ENCODE peak calls at places on chromosomes 7 and 10, in nine cellular contexts. One of them, this sample, is unnamed.

GRCh38 chr7:25031007-25031406 is 51.0 kb upstream of the OSBPL3 start:
- DNase-seq in Kasumi-1: no peak
- DNase-seq in left ventricle myocardium superior: no peak
- DNase-seq in psoas muscle: no peak
- DNase-seq in retinal pigment epithelial cell: no peak
- DNase-seq in lung: no peak
- DNase-seq in CD8-positive, alpha-beta memory T cell: no peak
- DNase-seq in cardiac septum: no peak
- DNase-seq in SW480: peak
- DNase-seq in this sample: no peak

GRCh38 chr7:142685877-142686508 is 63.3 kb upstream of the PRSS1 start:
- DNase-seq in Kasumi-1: no peak
- DNase-seq in psoas muscle: no peak
- DNase-seq in cardiac septum: no peak
- DNase-seq in CD8-positive, alpha-beta memory T cell: no peak
- DNase-seq in left ventricle myocardium superior: no peak
- DNase-seq in SW480: no peak
- DNase-seq in lung: no peak
- DNase-seq in retinal pigment epithelial cell: no peak
- DNase-seq in this sample: no peak

GRCh38 chr7:111089822-111090426 is 1.0 kb upstream of the LRRN3 start:
- DNase-seq in retinal pigment epithelial cell: no peak
- DNase-seq in Kasumi-1: peak
- DNase-seq in left ventricle myocardium superior: no peak
- DNase-seq in psoas muscle: no peak
- DNase-seq in CD8-positive, alpha-beta memory T cell: no peak
- DNase-seq in SW480: peak
- DNase-seq in cardiac septum: no peak
- DNase-seq in lung: no peak
- DNase-seq in this sample: peak

GRCh38 chr10:84160663-84161362 is 12.8 kb upstream of the GPR15LG start:
- DNase-seq in CD8-positive, alpha-beta memory T cell: no peak
- DNase-seq in psoas muscle: no peak
- DNase-seq in cardiac septum: no peak
- DNase-seq in retinal pigment epithelial cell: no peak
- DNase-seq in Kasumi-1: no peak
- DNase-seq in SW480: no peak
- DNase-seq in lung: no peak
- DNase-seq in left ventricle myocardium superior: no peak
- DNase-seq in this sample: no peak

GRCh38 chr10:69407621-69408301 is 9.0 kb downstream of the TACR2 start:
- DNase-seq in lung: no peak
- DNase-seq in SW480: no peak
- DNase-seq in left ventricle myocardium superior: no peak
- DNase-seq in Kasumi-1: peak
- DNase-seq in retinal pigment epithelial cell: no peak
- DNase-seq in psoas muscle: no peak
- DNase-seq in CD8-positive, alpha-beta memory T cell: no peak
- DNase-seq in cardiac septum: no peak
- DNase-seq in this sample: peak

GRCh38 chr10:95414844-95415545 is 124.2 kb upstream of the PDLIM1 start:
- DNase-seq in lung: no peak
- DNase-seq in retinal pigment epithelial cell: no peak
- DNase-seq in cardiac septum: peak
- DNase-seq in Kasumi-1: no peak
- DNase-seq in psoas muscle: peak
- DNase-seq in CD8-positive, alpha-beta memory T cell: no peak
- DNase-seq in SW480: no peak
- DNase-seq in left ventricle myocardium superior: peak
- DNase-seq in this sample: no peak

GRCh38 chr10:112424658-112425057 is 22.1 kb downstream of the ZDHHC6 start:
- DNase-seq in cardiac septum: no peak
- DNase-seq in SW480: no peak
- DNase-seq in left ventricle myocardium superior: no peak
- DNase-seq in psoas muscle: no peak
- DNase-seq in Kasumi-1: no peak
- DNase-seq in CD8-positive, alpha-beta memory T cell: no peak
- DNase-seq in retinal pigment epithelial cell: no peak
- DNase-seq in lung: no peak
- DNase-seq in this sample: no peak

GRCh38 chr10:130341325-130341724 is 205.1 kb downstream of the GLRX3 start:
- DNase-seq in CD8-positive, alpha-beta memory T cell: no peak
- DNase-seq in lung: no peak
- DNase-seq in Kasumi-1: no peak
- DNase-seq in SW480: peak
- DNase-seq in cardiac septum: no peak
- DNase-seq in retinal pigment epithelial cell: no peak
- DNase-seq in psoas muscle: no peak
- DNase-seq in left ventricle myocardium superior: peak
- DNase-seq in this sample: peak

GRCh38 chr7:82343-83155 is 109.8 kb upstream of the FAM20C start:
- DNase-seq in Kasumi-1: no peak
- DNase-seq in left ventricle myocardium superior: no peak
- DNase-seq in cardiac septum: peak
- DNase-seq in CD8-positive, alpha-beta memory T cell: no peak
- DNase-seq in SW480: no peak
- DNase-seq in retinal pigment epithelial cell: no peak
- DNase-seq in lung: no peak
- DNase-seq in psoas muscle: no peak
- DNase-seq in this sample: peak

GRCh38 chr7:91778416-91778815 is 102.1 kb downstream of the MTERF1 start:
- DNase-seq in lung: no peak
- DNase-seq in SW480: no peak
- DNase-seq in left ventricle myocardium superior: no peak
- DNase-seq in retinal pigment epithelial cell: no peak
- DNase-seq in cardiac septum: no peak
- DNase-seq in psoas muscle: no peak
- DNase-seq in CD8-positive, alpha-beta memory T cell: no peak
- DNase-seq in Kasumi-1: no peak
- DNase-seq in this sample: no peak

GRCh38 chr10:14399641-14400040 is 68.9 kb upstream of the FRMD4A start:
- DNase-seq in SW480: no peak
- DNase-seq in cardiac septum: no peak
- DNase-seq in CD8-positive, alpha-beta memory T cell: no peak
- DNase-seq in lung: no peak
- DNase-seq in Kasumi-1: no peak
- DNase-seq in psoas muscle: no peak
- DNase-seq in retinal pigment epithelial cell: no peak
- DNase-seq in left ventricle myocardium superior: no peak
- DNase-seq in this sample: no peak

GRCh38 chr10:11510714-11511113 is 100.7 kb downstream of the USP6NL start:
- DNase-seq in lung: no peak
- DNase-seq in psoas muscle: no peak
- DNase-seq in left ventricle myocardium superior: no peak
- DNase-seq in SW480: no peak
- DNase-seq in cardiac septum: no peak
- DNase-seq in CD8-positive, alpha-beta memory T cell: no peak
- DNase-seq in retinal pigment epithelial cell: no peak
- DNase-seq in Kasumi-1: no peak
- DNase-seq in this sample: no peak

GRCh38 chr10:114271779-114272167 is 32.7 kb downstream of the VWA2 start:
- DNase-seq in retinal pigment epithelial cell: peak
- DNase-seq in psoas muscle: peak
- DNase-seq in left ventricle myocardium superior: no peak
- DNase-seq in SW480: peak
- DNase-seq in Kasumi-1: no peak
- DNase-seq in lung: peak
- DNase-seq in cardiac septum: peak
- DNase-seq in CD8-positive, alpha-beta memory T cell: no peak
- DNase-seq in this sample: no peak

GRCh38 chr7:20224005-20224404 is 6.8 kb upstream of the MACC1 start:
- DNase-seq in retinal pigment epithelial cell: no peak
- DNase-seq in left ventricle myocardium superior: no peak
- DNase-seq in psoas muscle: no peak
- DNase-seq in CD8-positive, alpha-beta memory T cell: no peak
- DNase-seq in lung: no peak
- DNase-seq in SW480: no peak
- DNase-seq in Kasumi-1: no peak
- DNase-seq in cardiac septum: no peak
- DNase-seq in this sample: no peak

GRCh38 chr10:66629976-66630375 is 295.9 kb upstream of the LRRTM3 start:
- DNase-seq in left ventricle myocardium superior: no peak
- DNase-seq in cardiac septum: no peak
- DNase-seq in Kasumi-1: no peak
- DNase-seq in lung: no peak
- DNase-seq in SW480: no peak
- DNase-seq in retinal pigment epithelial cell: no peak
- DNase-seq in CD8-positive, alpha-beta memory T cell: no peak
- DNase-seq in psoas muscle: no peak
- DNase-seq in this sample: no peak

GRCh38 chr10:124092270-124093075 is 925 bp downstream of the CHST15 start:
- DNase-seq in psoas muscle: peak
- DNase-seq in retinal pigment epithelial cell: no peak
- DNase-seq in SW480: peak
- DNase-seq in cardiac septum: peak
- DNase-seq in Kasumi-1: no peak
- DNase-seq in left ventricle myocardium superior: peak
- DNase-seq in lung: peak
- DNase-seq in CD8-positive, alpha-beta memory T cell: no peak
- DNase-seq in this sample: peak

GRCh38 chr10:6269953-6270867 is 67.5 kb downstream of the PFKFB3 start:
- DNase-seq in left ventricle myocardium superior: no peak
- DNase-seq in lung: no peak
- DNase-seq in CD8-positive, alpha-beta memory T cell: peak
- DNase-seq in psoas muscle: no peak
- DNase-seq in SW480: no peak
- DNase-seq in cardiac septum: no peak
- DNase-seq in Kasumi-1: peak
- DNase-seq in retinal pigment epithelial cell: no peak
- DNase-seq in this sample: no peak

GRCh38 chr10:15744217-15744865 is 24.6 kb upstream of the ITGA8 start:
- DNase-seq in Kasumi-1: peak
- DNase-seq in cardiac septum: no peak
- DNase-seq in SW480: peak
- DNase-seq in left ventricle myocardium superior: no peak
- DNase-seq in retinal pigment epithelial cell: peak
- DNase-seq in lung: peak
- DNase-seq in CD8-positive, alpha-beta memory T cell: no peak
- DNase-seq in psoas muscle: no peak
- DNase-seq in this sample: peak

GRCh38 chr7:130904031-130904757 is 170.2 kb upstream of the KLF14 start:
- DNase-seq in psoas muscle: no peak
- DNase-seq in cardiac septum: no peak
- DNase-seq in lung: no peak
- DNase-seq in left ventricle myocardium superior: no peak
- DNase-seq in retinal pigment epithelial cell: peak
- DNase-seq in SW480: peak
- DNase-seq in Kasumi-1: no peak
- DNase-seq in CD8-positive, alpha-beta memory T cell: no peak
- DNase-seq in this sample: no peak

GRCh38 chr7:158355456-158356065 is 232.1 kb downstream of the PTPRN2 start:
- DNase-seq in CD8-positive, alpha-beta memory T cell: no peak
- DNase-seq in lung: no peak
- DNase-seq in cardiac septum: peak
- DNase-seq in SW480: no peak
- DNase-seq in psoas muscle: no peak
- DNase-seq in left ventricle myocardium superior: peak
- DNase-seq in retinal pigment epithelial cell: no peak
- DNase-seq in Kasumi-1: peak
- DNase-seq in this sample: no peak

GRCh38 chr7:78578701-78579100 is 780.1 kb downstream of the PHTF2 start:
- DNase-seq in Kasumi-1: no peak
- DNase-seq in left ventricle myocardium superior: no peak
- DNase-seq in CD8-positive, alpha-beta memory T cell: no peak
- DNase-seq in retinal pigment epithelial cell: no peak
- DNase-seq in SW480: no peak
- DNase-seq in cardiac septum: no peak
- DNase-seq in psoas muscle: no peak
- DNase-seq in lung: no peak
- DNase-seq in this sample: peak

GRCh38 chr7:15737586-15737985 is 51.1 kb upstream of the MEOX2 start:
- DNase-seq in SW480: no peak
- DNase-seq in left ventricle myocardium superior: no peak
- DNase-seq in CD8-positive, alpha-beta memory T cell: no peak
- DNase-seq in lung: no peak
- DNase-seq in cardiac septum: no peak
- DNase-seq in psoas muscle: no peak
- DNase-seq in retinal pigment epithelial cell: no peak
- DNase-seq in Kasumi-1: no peak
- DNase-seq in this sample: no peak

GRCh38 chr7:130047801-130048200 is 3.4 kb downstream of the ZC3HC1 start:
- DNase-seq in psoas muscle: no peak
- DNase-seq in left ventricle myocardium superior: no peak
- DNase-seq in Kasumi-1: no peak
- DNase-seq in SW480: no peak
- DNase-seq in cardiac septum: no peak
- DNase-seq in CD8-positive, alpha-beta memory T cell: no peak
- DNase-seq in retinal pigment epithelial cell: no peak
- DNase-seq in lung: no peak
- DNase-seq in this sample: no peak

GRCh38 chr10:117662126-117662525 is 119.6 kb downstream of the EMX2 start:
- DNase-seq in cardiac septum: no peak
- DNase-seq in Kasumi-1: no peak
- DNase-seq in psoas muscle: no peak
- DNase-seq in SW480: no peak
- DNase-seq in lung: no peak
- DNase-seq in retinal pigment epithelial cell: no peak
- DNase-seq in CD8-positive, alpha-beta memory T cell: no peak
- DNase-seq in left ventricle myocardium superior: no peak
- DNase-seq in this sample: no peak